ENCODE peak calls at places on chromosomes 5 and 9, in six cellular contexts. T is K562, P is HL-60, K is SK-N-SH, X is H1, M is GM12878. Q is an unnamed sample.

GRCh38 chr9:126411948-126412284 is 85.3 kb downstream of the MVB12B start:
- DNase-seq in T (no peak), P (no peak), K (no peak), X (no peak), M (no peak), Q (no peak)

GRCh38 chr5:178286226-178287090 is 53.9 kb upstream of the PHYKPL start:
- DNase-seq in T (no peak), P (no peak), K (no peak), X (no peak), M (no peak), Q (no peak)

GRCh38 chr5:92613546-92613945 is 967.5 kb downstream of the NR2F1-AS1 start:
- DNase-seq in T (no peak), P (no peak), K (no peak), X (no peak), M (no peak), Q (no peak)

GRCh38 chr9:115694014-115694413 is 459.6 kb upstream of the PAPPA start:
- DNase-seq in T (no peak), P (no peak), K (no peak), X (peak), M (no peak), Q (peak)

GRCh38 chr5:132748522-132749000 is 1.3 kb downstream of the CCNI2 start:
- DNase-seq in T (no peak), P (no peak), K (peak), X (no peak), M (no peak), Q (no peak)

GRCh38 chr9:128863647-128864046 is 18.1 kb downstream of the KYAT1 start:
- DNase-seq in T (peak), P (peak), K (peak), X (peak), M (peak), Q (peak)

GRCh38 chr5:168291281-168291960 is at the start of gene WWC1:
- DNase-seq in T (peak), P (no peak), K (peak), X (peak), M (peak), Q (peak)

GRCh38 chr9:2053883-2054845 is 39.0 kb downstream of the SMARCA2 start:
- DNase-seq in T (no peak), P (no peak), K (no peak), X (no peak), M (peak), Q (no peak)

GRCh38 chr5:168057905-168058304 is 233.5 kb upstream of the WWC1 start:
- DNase-seq in T (no peak), P (no peak), K (no peak), X (no peak), M (no peak), Q (no peak)

GRCh38 chr9:3980771-3981170 is 319.1 kb downstream of the GLIS3 start:
- DNase-seq in T (no peak), P (no peak), K (no peak), X (no peak), M (no peak), Q (no peak)

GRCh38 chr5:139181835-139182452 is 16.2 kb downstream of the SIL1 start:
- DNase-seq in T (no peak), P (no peak), K (no peak), X (no peak), M (no peak), Q (no peak)

GRCh38 chr9:113484258-113484730 is 20.8 kb downstream of the RGS3 start:
- DNase-seq in T (no peak), P (no peak), K (peak), X (no peak), M (no peak), Q (peak)

GRCh38 chr9:4804531-4805016 is 11.8 kb downstream of the RCL1 start:
- DNase-seq in T (no peak), P (no peak), K (no peak), X (no peak), M (no peak), Q (no peak)

GRCh38 chr9:114287001-114287762 is 35.7 kb upstream of the ORM1 start:
- DNase-seq in T (no peak), P (no peak), K (no peak), X (peak), M (no peak), Q (no peak)

GRCh38 chr5:64331597-64332277 is 166.1 kb downstream of the RNF180 start:
- DNase-seq in T (no peak), P (no peak), K (no peak), X (no peak), M (no peak), Q (no peak)

GRCh38 chr5:16712600-16712999 is 95.8 kb upstream of the RETREG1 start:
- DNase-seq in T (no peak), P (no peak), K (no peak), X (no peak), M (no peak), Q (no peak)

GRCh38 chr5:139776856-139777255 is 18.8 kb upstream of the PSD2 start:
- DNase-seq in T (no peak), P (no peak), K (no peak), X (no peak), M (no peak), Q (no peak)

GRCh38 chr5:1172007-1172581 is 29.3 kb upstream of the SLC6A19 start:
- DNase-seq in T (no peak), P (no peak), K (no peak), X (no peak), M (no peak), Q (no peak)

GRCh38 chr5:127313847-127314473 is 23.4 kb downstream of the MEGF10 start:
- DNase-seq in T (peak), P (peak), K (peak), X (peak), M (no peak), Q (peak)

GRCh38 chr5:133292300-133292699 is 240.5 kb downstream of the HSPA4 start:
- DNase-seq in T (no peak), P (no peak), K (no peak), X (no peak), M (no peak), Q (no peak)

GRCh38 chr5:142894749-142895148 is 124.6 kb downstream of the ARHGAP26 start:
- DNase-seq in T (no peak), P (no peak), K (no peak), X (no peak), M (no peak), Q (peak)

GRCh38 chr9:14660721-14661120 is 32.5 kb downstream of the ZDHHC21 start:
- DNase-seq in T (no peak), P (no peak), K (no peak), X (no peak), M (no peak), Q (no peak)

GRCh38 chr5:58455495-58455894 is 4.4 kb downstream of the PLK2 start:
- DNase-seq in T (no peak), P (no peak), K (no peak), X (no peak), M (no peak), Q (no peak)

GRCh38 chr5:11177993-11178711 is 417.1 kb upstream of the DAP start:
- DNase-seq in T (no peak), P (no peak), K (no peak), X (no peak), M (no peak), Q (no peak)

GRCh38 chr5:140182803-140183367 is 7.9 kb downstream of the CYSTM1 start:
- DNase-seq in T (no peak), P (no peak), K (no peak), X (no peak), M (no peak), Q (no peak)

GRCh38 chr5:175555168-175555745 is 76.9 kb downstream of the SFXN1 start:
- DNase-seq in T (no peak), P (no peak), K (no peak), X (no peak), M (no peak), Q (no peak)
- TF ChIP-seq GABPA in T (no peak), P (no peak), K (no peak), X (no peak), M (no peak), Q (no peak)

GRCh38 chr9:75892168-75892901 is 1.9 kb downstream of the PCSK5 start:
- DNase-seq in T (no peak), P (no peak), K (peak), X (peak), M (no peak), Q (no peak)

GRCh38 chr9:75889977-75890540 is 414 bp upstream of the PCSK5 start:
- DNase-seq in T (no peak), P (peak), K (peak), X (no peak), M (no peak), Q (no peak)

GRCh38 chr9:75891277-75892167 is 1.0 kb downstream of the PCSK5 start:
- DNase-seq in T (no peak), P (no peak), K (peak), X (peak), M (no peak), Q (no peak)

GRCh38 chr9:75890541-75891276 is at the start of gene PCSK5:
- DNase-seq in T (peak), P (peak), K (peak), X (peak), M (no peak), Q (peak)

DNA sequence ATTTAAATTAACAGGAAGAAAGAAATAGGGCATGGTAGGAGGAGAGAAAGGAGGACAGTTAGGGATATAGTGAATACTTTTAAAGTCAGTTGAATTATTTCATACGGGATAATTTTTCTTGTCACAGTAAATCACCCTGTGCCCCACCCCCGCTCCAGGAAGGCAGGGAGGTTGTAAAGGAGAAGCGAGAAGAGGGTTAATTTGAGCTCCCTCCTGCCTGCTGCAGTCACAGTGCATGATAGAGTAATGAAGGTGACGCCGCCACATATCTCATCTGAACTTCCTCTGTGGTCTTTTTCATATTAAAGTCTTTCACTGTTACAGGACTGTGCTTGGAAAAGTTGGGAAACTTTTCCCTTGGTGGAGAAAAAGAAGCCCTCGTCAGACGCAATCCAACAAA is 896 bp upstream of the PCSK5 start:
- DNase-seq in T (no peak), P (peak), K (no peak), X (no peak), M (no peak), Q (no peak)
- TF ChIP-seq GABPA in T (no peak), P (no peak), K (no peak), X (no peak), M (no peak), Q (no peak)

GRCh38 chr5:9545301-9545958 is 445 bp downstream of the SEMA5A start:
- DNase-seq in T (no peak), P (no peak), K (peak), X (no peak), M (no peak), Q (no peak)
- TF ChIP-seq GABPA in T (no peak), P (no peak), K (no peak), X (no peak), M (no peak), Q (no peak)

DNA sequence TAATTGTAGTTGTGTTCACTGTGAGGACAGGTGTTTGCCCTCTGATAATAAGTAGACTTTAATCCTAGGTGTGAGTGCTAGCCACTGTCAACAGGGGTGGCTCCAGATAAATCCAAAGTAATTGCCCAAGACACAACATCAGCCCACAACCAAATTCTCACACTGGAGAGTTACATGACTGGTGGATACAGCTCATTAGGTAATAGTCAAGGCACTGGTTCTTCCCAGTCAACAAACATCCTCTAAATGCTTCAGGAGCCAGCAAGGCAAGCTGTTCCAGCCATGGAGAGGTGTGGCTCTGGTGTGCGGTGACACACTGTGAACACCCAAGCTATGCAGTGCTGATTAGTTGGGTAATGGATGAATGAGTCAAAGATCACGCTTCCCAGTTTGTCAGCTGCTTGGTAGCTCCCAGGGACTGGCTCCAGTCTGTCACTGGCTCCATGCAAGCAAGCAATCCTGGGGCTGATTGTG is 62.9 kb downstream of the UGCG start:
- DNase-seq in T (no peak), P (no peak), K (no peak), X (no peak), M (no peak), Q (peak)
- TF ChIP-seq GABPA in T (no peak), P (no peak), K (no peak), X (no peak), M (no peak), Q (no peak)

GRCh38 chr9:136568288-136569081 is 22.6 kb upstream of the NOTCH1 start:
- DNase-seq in T (no peak), P (no peak), K (no peak), X (no peak), M (no peak), Q (no peak)
- TF ChIP-seq GABPA in T (no peak), P (no peak), K (no peak), X (no peak), M (no peak), Q (no peak)

GRCh38 chr5:172833372-172833690 is 720 bp upstream of the ERGIC1 start:
- DNase-seq in T (no peak), P (no peak), K (no peak), X (no peak), M (no peak), Q (no peak)

GRCh38 chr5:172832383-172833315 is 1.4 kb upstream of the ERGIC1 start:
- DNase-seq in T (no peak), P (no peak), K (no peak), X (no peak), M (no peak), Q (no peak)

GRCh38 chr5:172830275-172830799 is 3.7 kb upstream of the ERGIC1 start:
- DNase-seq in T (no peak), P (no peak), K (no peak), X (no peak), M (no peak), Q (no peak)

GRCh38 chr5:172828911-172829431 is 5.1 kb upstream of the ERGIC1 start:
- DNase-seq in T (no peak), P (no peak), K (no peak), X (no peak), M (no peak), Q (no peak)

GRCh38 chr5:172830876-172831662 is 3.0 kb upstream of the ERGIC1 start:
- DNase-seq in T (no peak), P (peak), K (no peak), X (no peak), M (no peak), Q (no peak)
- TF ChIP-seq GABPA in T (no peak), P (no peak), K (no peak), X (no peak), M (no peak), Q (no peak)

GRCh38 chr9:74056023-74056422 is 441.1 kb upstream of the RORB start:
- DNase-seq in T (no peak), P (no peak), K (no peak), X (no peak), M (no peak), Q (no peak)
- TF ChIP-seq GABPA in T (no peak), P (no peak), K (no peak), X (no peak), M (no peak), Q (no peak)

GRCh38 chr9:109440117-109440515 is 58.0 kb downstream of the PTPN3 start:
- DNase-seq in T (no peak), P (peak), K (no peak), X (no peak), M (no peak), Q (no peak)

GRCh38 chr9:109439378-109440116 is 58.6 kb downstream of the PTPN3 start:
- DNase-seq in T (no peak), P (no peak), K (no peak), X (no peak), M (no peak), Q (no peak)

GRCh38 chr9:109437286-109437685 is 60.8 kb downstream of the PTPN3 start:
- DNase-seq in T (no peak), P (no peak), K (no peak), X (no peak), M (no peak), Q (no peak)

GRCh38 chr9:109433476-109433875 is 64.6 kb downstream of the PTPN3 start:
- DNase-seq in T (no peak), P (no peak), K (no peak), X (no peak), M (no peak), Q (no peak)

DNA sequence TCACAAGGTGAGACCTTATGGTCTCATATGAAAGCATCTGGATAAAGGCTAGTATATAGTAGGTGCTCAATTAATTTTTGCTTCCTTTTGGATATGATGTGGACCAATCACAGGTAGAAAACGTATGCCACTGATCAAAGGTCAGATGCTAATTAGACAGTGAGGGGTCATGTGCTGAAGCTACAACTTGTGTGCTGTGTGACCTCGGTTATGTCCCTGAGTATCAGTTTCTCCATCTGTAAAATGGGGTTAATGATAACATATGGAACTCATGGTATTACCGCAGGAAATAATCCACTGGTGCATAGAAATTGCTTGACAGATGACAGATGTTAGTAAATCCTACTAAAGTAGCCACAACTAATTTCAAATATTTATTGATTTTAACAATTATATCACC is 62.0 kb downstream of the PTPN3 start:
- DNase-seq in T (no peak), P (no peak), K (no peak), X (no peak), M (no peak), Q (no peak)
- TF ChIP-seq GABPA in T (no peak), P (no peak), K (no peak), X (no peak), M (no peak), Q (no peak)

Q was measured in HepG2.